ENCODE peak calls at places on chromosome 16, in nine cellular contexts. W, M, C, K, B, H, P, Z and A are unnamed samples.

GRCh38 chr16:86756882-86757703 is 178.7 kb downstream of the FOXL1 start:
- DNase-seq in M (no peak), C (no peak), Z (no peak), H (no peak), K (no peak), B (no peak), W (no peak), P (no peak), A (peak)

GRCh38 chr16:3696425-3697218 is 20.7 kb downstream of the TRAP1 start:
- DNase-seq in M (no peak), B (no peak), Z (no peak), K (no peak), W (no peak), C (no peak), P (peak), H (no peak), A (no peak)

GRCh38 chr16:10561425-10561824 is 19.0 kb downstream of the EMP2 start:
- DNase-seq in M (no peak), C (no peak), B (no peak), H (no peak), Z (no peak), P (no peak), K (no peak), W (no peak), A (no peak)

GRCh38 chr16:86590501-86591144 is 12.3 kb downstream of the FOXL1 start:
- DNase-seq in W (no peak), H (no peak), Z (no peak), M (no peak), K (no peak), P (no peak), C (peak), B (no peak), A (peak)

GRCh38 chr16:26651884-26652283 is 414.8 kb upstream of the C16orf82 start:
- DNase-seq in B (no peak), P (no peak), C (no peak), Z (no peak), W (no peak), M (no peak), H (no peak), K (no peak), A (no peak)

GRCh38 chr16:70693231-70693671 is 7.4 kb upstream of the MTSS2 start:
- DNase-seq in W (no peak), Z (no peak), K (no peak), P (no peak), C (no peak), B (no peak), H (no peak), M (no peak), A (no peak)

GRCh38 chr16:26348095-26348494 is 656.3 kb downstream of the HS3ST4 start:
- DNase-seq in M (no peak), C (no peak), W (no peak), K (no peak), Z (no peak), P (no peak), H (no peak), B (no peak), A (no peak)

GRCh38 chr16:9256196-9256595 is 164.8 kb downstream of the HAPSTR1 start:
- DNase-seq in P (peak), C (no peak), B (peak), M (no peak), Z (peak), H (no peak), W (peak), K (no peak), A (peak)